ENCODE peak calls at places on chromosomes 12 and 14, in five cellular contexts. Z is ELR, O is GOT3, Y is NCI-H1105 treated with DMSO at 0.1 percent for 48 hours, R is AG08396. V is an unnamed sample.

GRCh38 chr14:71411280-71411595 is 504.0 kb downstream of the PCNX1 start:
- DNase-seq in O (no peak), R (no peak), Z (no peak), Y (no peak), V (no peak)

GRCh38 chr12:123931686-123932321 is 40.8 kb downstream of the CCDC92 start:
- DNase-seq in Y (no peak), O (no peak), R (no peak), Z (no peak), V (no peak)

GRCh38 chr12:62841841-62842240 is 93.1 kb downstream of the PPM1H start:
- DNase-seq in Y (no peak), Z (no peak), R (no peak), O (no peak), V (no peak)

GRCh38 chr12:121939190-121939589 is 20.8 kb downstream of the CFAP251 start:
- DNase-seq in Z (no peak), Y (no peak), R (no peak), O (no peak), V (no peak)

GRCh38 chr14:43640718-43641267 is 866.3 kb downstream of the FSCB start:
- DNase-seq in R (no peak), Z (no peak), O (no peak), Y (no peak), V (no peak)

GRCh38 chr12:65959452-65959851 is 135.2 kb downstream of the HMGA2 start:
- DNase-seq in Y (no peak), Z (no peak), O (no peak), R (no peak), V (no peak)

GRCh38 chr12:122888232-122888752 is 7.6 kb downstream of the VPS37B start:
- DNase-seq in Y (peak), R (no peak), O (no peak), Z (peak), V (peak)

GRCh38 chr14:81209187-81209836 is 11.4 kb downstream of the GTF2A1 start:
- DNase-seq in O (no peak), Z (no peak), Y (no peak), R (no peak), V (no peak)

GRCh38 chr14:54025661-54026060 is 69.0 kb upstream of the BMP4 start:
- DNase-seq in Z (peak), Y (no peak), R (peak), O (no peak), V (no peak)

V was measured in endodermal cell.